ENCODE peak calls at places on chromosomes 12 and 14, in nine cellular contexts. M is tibial nerve, J is AG04450, K is gastrocnemius medialis, X is mammary epithelial cell, F is caudate nucleus, S is H9, C is tibial artery, T is mesenchymal stem cell. D is an unnamed sample.

GRCh38 chr12:2291182-2291832 is 238.5 kb downstream of the CACNA1C start:
- DNase-seq in M (no peak), J (no peak), K (no peak), X (peak), F (no peak), S (peak), C (no peak), T (peak), D (no peak)

GRCh38 chr14:100348253-100348729 is 25.2 kb downstream of the SLC25A47 start:
- DNase-seq in M (no peak), J (no peak), K (no peak), X (no peak), F (no peak), S (no peak), C (no peak), T (no peak), D (no peak)

GRCh38 chr14:91929700-91930099 is 17.8 kb downstream of the FBLN5 start:
- DNase-seq in M (no peak), J (no peak), K (no peak), X (no peak), F (no peak), S (no peak), C (no peak), T (no peak), D (no peak)

GRCh38 chr12:3242199-3242863 is 165.2 kb downstream of the TSPAN9 start:
- DNase-seq in M (no peak), J (no peak), K (peak), X (no peak), F (no peak), S (no peak), C (no peak), T (no peak), D (no peak)

GRCh38 chr14:51609251-51609986 is 42.3 kb upstream of the FRMD6 start:
- DNase-seq in M (no peak), J (no peak), K (no peak), X (no peak), F (no peak), S (no peak), C (no peak), T (no peak), D (no peak)

GRCh38 chr12:106417926-106418910 is 60.7 kb downstream of the POLR3B start:
- DNase-seq in M (no peak), J (no peak), K (no peak), X (peak), F (no peak), S (no peak), C (no peak), T (peak), D (no peak)

GRCh38 chr12:102833687-102834435 is 83.2 kb downstream of the PAH start:
- DNase-seq in M (no peak), J (no peak), K (no peak), X (no peak), F (no peak), S (peak), C (no peak), T (no peak), D (no peak)

GRCh38 chr12:113190761-113191160 is 5.2 kb downstream of the RITA1 start:
- DNase-seq in M (no peak), J (no peak), K (no peak), X (peak), F (no peak), S (peak), C (no peak), T (peak), D (no peak)

GRCh38 chr14:36857136-36857535 is 195.5 kb downstream of the PAX9 start:
- DNase-seq in M (no peak), J (no peak), K (no peak), X (no peak), F (no peak), S (no peak), C (no peak), T (no peak), D (no peak)

GRCh38 chr14:20440882-20441281 is 4.9 kb upstream of the KLHL33 start:
- DNase-seq in M (no peak), J (no peak), K (no peak), X (no peak), F (no peak), S (no peak), C (no peak), T (no peak), D (no peak)

GRCh38 chr12:62248873-62249272 is 11.3 kb upstream of the USP15 start:
- DNase-seq in M (no peak), J (no peak), K (no peak), X (peak), F (no peak), S (no peak), C (no peak), T (no peak), D (no peak)

GRCh38 chr14:69423279-69423678 is 24.8 kb downstream of the SLC39A9 start:
- DNase-seq in M (no peak), J (no peak), K (no peak), X (no peak), F (no peak), S (no peak), C (no peak), T (no peak), D (no peak)

GRCh38 chr14:56199976-56200577 is 81.9 kb downstream of the PELI2 start:
- DNase-seq in M (no peak), J (no peak), K (no peak), X (no peak), F (no peak), S (no peak), C (no peak), T (peak), D (no peak)

GRCh38 chr14:96130854-96131253 is 73.8 kb upstream of the BDKRB2 start:
- DNase-seq in M (no peak), J (no peak), K (no peak), X (peak), F (no peak), S (no peak), C (no peak), T (peak), D (no peak)

GRCh38 chr14:63209160-63209559 is 4.9 kb downstream of the RHOJ start:
- DNase-seq in M (no peak), J (no peak), K (no peak), X (peak), F (no peak), S (no peak), C (no peak), T (no peak), D (no peak)

GRCh38 chr14:92538412-92539017 is 24.9 kb downstream of the RIN3 start:
- DNase-seq in M (no peak), J (no peak), K (no peak), X (no peak), F (no peak), S (no peak), C (no peak), T (no peak), D (no peak)

GRCh38 chr12:43969882-43970281 is 134.0 kb downstream of the TMEM117 start:
- DNase-seq in M (no peak), J (peak), K (no peak), X (peak), F (no peak), S (no peak), C (no peak), T (no peak), D (no peak)

GRCh38 chr12:69024413-69024812 is 91.4 kb upstream of the CPM start:
- DNase-seq in M (no peak), J (no peak), K (no peak), X (peak), F (no peak), S (no peak), C (no peak), T (no peak), D (no peak)

GRCh38 chr14:80954771-80955299 is 586 bp upstream of the TSHR start:
- DNase-seq in M (peak), J (peak), K (peak), X (peak), F (peak), S (peak), C (peak), T (peak), D (peak)

GRCh38 chr12:65082411-65082810 is 38.7 kb downstream of the WIF1 start:
- DNase-seq in M (no peak), J (no peak), K (no peak), X (no peak), F (no peak), S (no peak), C (no peak), T (no peak), D (no peak)

GRCh38 chr14:61560323-61560722 is 135.0 kb upstream of the HIF1A start:
- DNase-seq in M (no peak), J (no peak), K (no peak), X (no peak), F (no peak), S (no peak), C (no peak), T (peak), D (peak)

GRCh38 chr14:30559638-30560071 is 697 bp downstream of the G2E3 start:
- DNase-seq in M (no peak), J (no peak), K (no peak), X (peak), F (no peak), S (no peak), C (no peak), T (peak), D (no peak)

GRCh38 chr14:61288228-61288627 is 7.1 kb upstream of the TMEM30B start:
- DNase-seq in M (no peak), J (no peak), K (no peak), X (no peak), F (no peak), S (no peak), C (no peak), T (no peak), D (no peak)

DNA sequence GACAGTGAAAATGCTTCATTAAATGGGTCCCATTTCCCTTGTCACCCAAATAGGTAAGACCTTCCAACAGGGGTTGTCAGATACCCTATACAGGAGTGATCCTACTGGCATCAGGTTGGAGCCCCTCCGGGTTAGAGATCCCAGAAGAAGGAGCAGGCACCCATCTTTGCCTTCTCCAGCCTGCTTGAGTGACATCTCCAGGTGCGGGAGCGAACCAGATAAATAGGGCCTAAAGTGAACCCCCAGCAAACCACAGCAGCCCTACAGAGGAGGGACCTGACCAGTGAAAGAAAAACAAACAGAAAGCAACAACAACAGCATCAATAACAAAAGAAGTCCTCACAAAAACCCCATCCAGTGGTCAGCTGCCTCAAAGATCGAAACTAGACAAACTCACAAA is 182.2 kb downstream of the SLC5A8 start:
- DNase-seq in M (no peak), J (no peak), K (no peak), X (no peak), F (no peak), S (no peak), C (no peak), T (no peak), D (no peak)
- H3K27ac ChIP-seq in M (no peak), J (no peak), K (no peak), X (no peak), F (no peak), S (no peak), C (no peak), T (no peak), D (no peak)

DNA sequence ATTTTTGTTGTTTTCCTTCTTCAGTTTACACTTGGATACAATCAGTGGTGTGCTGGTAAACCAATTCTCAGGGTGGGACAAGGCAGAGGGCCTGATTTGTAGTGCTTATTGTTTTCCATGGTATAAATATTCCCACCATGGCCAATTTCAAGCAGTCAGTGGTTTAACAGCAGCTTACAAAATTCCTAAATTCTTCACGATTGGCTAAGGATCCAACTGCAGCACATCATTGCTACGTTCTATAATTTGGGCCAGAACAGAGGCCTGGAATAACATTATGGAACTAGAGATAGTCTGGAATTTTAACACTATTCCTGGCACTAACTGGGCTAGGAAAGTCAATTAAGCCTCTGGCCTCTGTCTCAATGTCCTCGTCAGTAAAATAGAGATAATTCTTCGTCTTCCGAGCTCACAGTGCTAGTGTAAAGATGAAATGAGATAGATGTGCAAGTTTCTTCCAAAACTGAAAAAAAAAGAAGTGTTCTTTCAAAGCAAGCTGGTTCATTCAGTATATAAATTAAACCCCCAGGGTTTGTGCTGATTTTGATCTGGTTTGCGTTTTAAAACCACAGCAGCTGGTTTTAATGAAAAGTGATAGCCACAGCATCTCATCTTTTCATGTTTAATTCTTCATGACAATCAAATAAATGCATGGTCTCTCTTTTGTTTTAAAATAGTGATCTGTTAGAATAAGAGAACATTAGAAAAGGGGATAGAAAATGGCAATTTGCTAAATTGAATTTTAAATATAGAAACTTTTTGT is 104.1 kb downstream of the EPS8 start:
- DNase-seq in M (no peak), J (no peak), K (no peak), X (no peak), F (no peak), S (no peak), C (no peak), T (no peak), D (no peak)
- H3K27ac ChIP-seq in M (no peak), J (no peak), K (no peak), X (no peak), F (no peak), S (no peak), C (no peak), T (no peak), D (no peak)

DNA sequence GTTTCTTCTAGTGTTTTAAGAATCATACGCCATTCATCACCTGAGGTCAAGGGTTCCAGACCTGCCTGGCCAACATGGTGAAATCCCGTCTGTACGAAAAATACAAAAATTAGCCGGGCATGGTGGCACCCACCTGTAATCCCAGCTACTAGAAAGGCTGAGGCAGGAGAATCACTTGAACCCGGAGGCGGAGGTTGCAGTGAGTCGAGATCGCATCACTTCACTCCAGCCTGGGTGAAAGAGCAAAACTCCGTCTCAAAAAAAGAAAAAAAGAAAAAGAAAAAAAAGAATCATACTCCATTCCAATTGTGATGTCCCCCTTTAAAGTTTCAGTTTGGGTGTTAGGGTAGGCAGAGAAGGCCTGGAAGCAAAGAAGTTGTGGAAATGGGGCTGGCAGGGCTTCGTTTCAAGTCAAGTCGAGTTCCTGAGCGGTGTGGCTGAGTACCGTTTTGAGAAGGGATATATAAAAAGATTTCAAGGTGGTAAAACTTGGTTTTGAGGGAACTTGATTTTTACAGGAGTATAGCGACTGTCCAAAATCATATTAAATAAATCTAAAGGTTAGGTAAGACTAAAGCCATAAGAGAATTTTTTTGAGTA is 1.5 kb upstream of the TAOK3 start:
- DNase-seq in M (no peak), J (no peak), K (no peak), X (no peak), F (no peak), S (no peak), C (no peak), T (no peak), D (no peak)
- H3K27ac ChIP-seq in M (no peak), J (no peak), K (peak), X (no peak), F (no peak), S (no peak), C (no peak), T (no peak), D (peak)

DNA sequence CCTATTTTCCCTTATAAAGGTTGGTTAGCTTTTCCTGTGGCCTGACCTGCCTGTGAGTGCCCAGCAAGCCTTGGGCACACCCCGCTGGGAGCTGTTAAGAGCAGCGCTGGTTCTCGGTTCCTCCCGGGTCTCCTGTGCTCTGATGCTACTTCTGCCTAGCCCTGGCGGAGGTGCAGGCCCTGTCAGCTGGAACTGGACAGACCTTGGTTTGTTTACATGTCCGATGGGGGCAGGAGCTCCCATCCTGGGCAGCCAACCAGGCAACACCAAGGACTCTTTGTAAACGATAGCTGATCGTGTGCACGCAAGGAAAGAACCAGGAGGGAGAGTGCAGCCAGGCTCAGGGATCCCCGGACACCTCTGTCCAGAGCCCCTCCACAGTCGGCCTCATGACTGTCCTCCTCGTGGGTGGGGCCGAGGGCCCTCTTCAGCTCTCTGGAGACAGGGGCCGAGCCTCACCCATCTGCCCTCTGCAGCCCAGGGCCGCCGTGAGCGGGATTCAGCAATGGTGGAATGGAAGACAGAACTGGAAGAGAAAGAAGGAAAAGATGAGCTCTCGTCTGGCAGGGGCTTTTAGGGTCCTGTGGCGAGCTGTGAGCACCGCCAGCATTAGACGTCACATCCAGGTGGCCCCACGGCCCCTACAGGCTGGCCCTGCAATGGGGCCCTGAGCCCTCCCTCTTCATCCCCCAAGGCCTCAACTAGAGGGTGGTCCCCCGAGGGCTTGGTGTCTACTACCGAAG is 12.2 kb downstream of the TNFAIP2 start:
- DNase-seq in M (no peak), J (no peak), K (no peak), X (no peak), F (no peak), S (no peak), C (peak), T (no peak), D (no peak)
- H3K27ac ChIP-seq in M (no peak), J (no peak), K (peak), X (no peak), F (no peak), S (no peak), C (no peak), T (no peak), D (no peak)

GRCh38 chr12:70719084-70719483 is 81.9 kb upstream of the PTPRB start:
- DNase-seq in M (no peak), J (no peak), K (no peak), X (no peak), F (no peak), S (peak), C (no peak), T (no peak), D (no peak)
- H3K27ac ChIP-seq in M (no peak), J (no peak), K (peak), X (no peak), F (no peak), S (no peak), C (no peak), T (no peak), D (peak)

DNA sequence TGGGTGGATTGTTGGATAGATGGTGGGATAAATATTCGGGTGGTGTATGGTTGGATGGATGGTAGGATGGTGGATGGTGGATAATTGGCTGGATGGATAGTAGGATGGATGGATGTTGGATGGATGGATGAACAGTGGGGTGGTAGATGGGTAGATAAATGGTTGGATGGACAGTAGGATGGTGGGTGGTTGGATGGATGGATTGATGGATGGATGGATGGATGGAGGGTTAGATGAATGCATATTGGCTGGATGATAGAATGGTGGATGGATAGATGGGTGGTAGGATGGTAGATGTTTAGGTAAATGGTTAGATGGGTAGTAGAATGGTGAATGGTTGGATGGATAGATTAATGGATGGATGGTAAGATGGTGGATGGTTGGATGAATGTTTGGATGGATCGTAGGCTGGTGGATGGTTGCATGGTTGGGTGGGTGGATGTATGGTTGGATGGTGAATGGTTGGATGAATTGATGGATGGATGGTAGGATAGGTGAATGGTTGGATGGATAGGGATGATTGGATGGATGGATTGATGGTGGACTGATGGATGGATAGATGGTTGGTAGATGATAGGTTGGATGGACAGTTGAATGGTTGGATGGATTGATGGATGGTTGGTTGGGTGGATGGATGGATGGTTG is 23.6 kb downstream of the ZBTB42 start:
- DNase-seq in M (no peak), J (no peak), K (no peak), X (no peak), F (no peak), S (no peak), C (no peak), T (no peak), D (no peak)
- H3K27ac ChIP-seq in M (no peak), J (no peak), K (no peak), X (no peak), F (no peak), S (no peak), C (no peak), T (no peak), D (no peak)

D was measured in right atrium auricular region.